ENCODE peak calls at places on chromosomes 4 and X, in four cellular contexts. E, N, K and B are unnamed samples.

GRCh38 chrX:40006025-40007017 is 91.4 kb downstream of the BCOR start:
- DNase-seq in K (no peak), N (no peak), E (no peak), B (peak)

GRCh38 chr4:145154573-145154972 is 25.8 kb downstream of the OTUD4 start:
- DNase-seq in K (no peak), E (peak), N (peak), B (no peak)

GRCh38 chr4:2281575-2282343 is 19.9 kb upstream of the MXD4 start:
- DNase-seq in K (peak), E (no peak), N (no peak), B (peak)

GRCh38 chrX:9378980-9379696 is 85.7 kb upstream of the TBL1X start:
- DNase-seq in N (peak), E (no peak), K (no peak), B (no peak)

GRCh38 chr4:8315343-8316250 is 46.0 kb downstream of the HTRA3 start:
- DNase-seq in N (peak), K (no peak), E (peak), B (peak)

GRCh38 chr4:44157611-44158277 is 290.9 kb downstream of the KCTD8 start:
- DNase-seq in N (peak), E (no peak), K (no peak), B (no peak)

GRCh38 chr4:140061194-140061593 is 92.8 kb downstream of the MAML3 start:
- DNase-seq in N (peak), K (no peak), E (peak), B (no peak)

GRCh38 chr4:186622788-186623464 is 67.6 kb upstream of the MTNR1A start:
- DNase-seq in K (no peak), N (peak), E (peak), B (no peak)

GRCh38 chrX:53186363-53186762 is 38.6 kb downstream of the KDM5C start:
- DNase-seq in E (peak), K (no peak), N (peak), B (no peak)

GRCh38 chr4:1770245-1770644 is 22.8 kb upstream of the FGFR3 start:
- DNase-seq in N (no peak), K (no peak), E (no peak), B (no peak)

GRCh38 chr4:2304877-2305561 is 43.1 kb upstream of the MXD4 start:
- DNase-seq in N (no peak), E (no peak), K (no peak), B (no peak)

GRCh38 chr4:27836505-27836904 is 975.9 kb downstream of the STIM2 start:
- DNase-seq in E (peak), K (no peak), N (peak), B (no peak)

GRCh38 chr4:48654015-48654664 is 125.9 kb downstream of the FRYL start:
- DNase-seq in N (peak), K (no peak), E (peak), B (no peak)

GRCh38 chr4:3628868-3629175 is 96.6 kb upstream of the LRPAP1 start:
- DNase-seq in K (no peak), N (no peak), E (no peak), B (peak)

GRCh38 chr4:165991325-165992180 is 118.5 kb downstream of the TLL1 start:
- DNase-seq in K (no peak), N (no peak), E (no peak), B (no peak)

GRCh38 chrX:134670241-134670811 is 12.1 kb upstream of the PLAC1 start:
- DNase-seq in N (peak), E (peak), K (no peak), B (peak)

GRCh38 chrX:53287493-53288138 is 6.2 kb upstream of the IQSEC2 start:
- DNase-seq in E (peak), N (peak), K (no peak), B (peak)

GRCh38 chr4:110061101-110061500 is 137.3 kb downstream of the ELOVL6 start:
- DNase-seq in N (no peak), E (no peak), K (no peak), B (no peak)

GRCh38 chr4:110055014-110055768 is 142.5 kb downstream of the EGF start:
- DNase-seq in K (no peak), N (peak), E (peak), B (no peak)

GRCh38 chr4:110058677-110059076 is 139.7 kb downstream of the ELOVL6 start:
- DNase-seq in E (no peak), K (no peak), N (no peak), B (no peak)

GRCh38 chr4:110062166-110062565 is 136.2 kb downstream of the ELOVL6 start:
- DNase-seq in E (no peak), N (no peak), K (no peak), B (no peak)

GRCh38 chr4:110059556-110060191 is 138.7 kb downstream of the ELOVL6 start:
- DNase-seq in E (no peak), K (no peak), N (peak), B (no peak)
- H3K27ac ChIP-seq in E (no peak), K (no peak), N (no peak), B (no peak)

DNA sequence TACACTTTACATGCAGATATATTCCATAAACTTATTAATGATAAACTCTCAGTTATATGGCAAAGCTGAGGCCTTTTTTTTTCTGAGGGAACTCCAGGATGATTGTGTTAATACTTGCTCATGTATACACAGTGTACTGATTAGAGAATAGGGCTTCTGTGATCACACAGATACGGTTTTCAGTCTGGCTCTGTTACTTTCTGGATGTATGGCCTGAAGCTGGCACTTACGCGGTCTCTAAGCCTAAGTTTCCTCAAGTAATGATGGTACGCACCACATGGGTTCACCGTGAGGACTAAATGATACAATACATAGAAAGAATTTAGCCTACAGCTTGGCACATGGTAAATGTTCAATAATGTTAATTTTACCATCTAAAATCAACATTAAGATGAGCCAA is 73.8 kb downstream of the SEC24D start:
- DNase-seq in N (no peak), E (no peak), K (no peak), B (no peak)
- H3K4me3 ChIP-seq in N (no peak), E (no peak), K (no peak), B (no peak)

GRCh38 chr4:128810331-128810870 is 901 bp downstream of the JADE1 start:
- DNase-seq in E (no peak), K (peak), N (peak), B (no peak)

GRCh38 chr4:128812360-128812958 is 3.0 kb downstream of the JADE1 start:
- DNase-seq in K (no peak), E (peak), N (peak), B (peak)

GRCh38 chr4:128810871-128811570 is 1.5 kb downstream of the JADE1 start:
- DNase-seq in K (peak), N (peak), E (peak), B (peak)

GRCh38 chr4:128809477-128810330 is at the start of gene JADE1:
- DNase-seq in N (peak), E (peak), K (peak), B (peak)

GRCh38 chr4:128811571-128812359 is 2.3 kb downstream of the JADE1 start:
- DNase-seq in E (peak), K (peak), N (peak), B (peak)
- TF ChIP-seq CTCF in E (no peak), K (no peak), N (no peak), B (no peak)

GRCh38 chr4:173057442-173057841 is 111.2 kb upstream of the GALNT7 start:
- DNase-seq in N (peak), K (no peak), E (no peak), B (no peak)
- H3K27ac ChIP-seq in N (no peak), K (no peak), E (no peak), B (no peak)

GRCh38 chr4:153205028-153205648 is 895 bp downstream of the TRIM2 start:
- DNase-seq in N (no peak), E (no peak), K (no peak), B (peak)

GRCh38 chr4:153204247-153205027 is at the start of gene TRIM2:
- DNase-seq in N (peak), K (no peak), E (peak), B (peak)

GRCh38 chr4:153207027-153207426 is 2.8 kb downstream of the TRIM2 start:
- DNase-seq in K (no peak), N (no peak), E (no peak), B (no peak)

GRCh38 chr4:153206534-153206933 is 2.3 kb downstream of the TRIM2 start:
- DNase-seq in K (no peak), N (no peak), E (no peak), B (no peak)

DNA sequence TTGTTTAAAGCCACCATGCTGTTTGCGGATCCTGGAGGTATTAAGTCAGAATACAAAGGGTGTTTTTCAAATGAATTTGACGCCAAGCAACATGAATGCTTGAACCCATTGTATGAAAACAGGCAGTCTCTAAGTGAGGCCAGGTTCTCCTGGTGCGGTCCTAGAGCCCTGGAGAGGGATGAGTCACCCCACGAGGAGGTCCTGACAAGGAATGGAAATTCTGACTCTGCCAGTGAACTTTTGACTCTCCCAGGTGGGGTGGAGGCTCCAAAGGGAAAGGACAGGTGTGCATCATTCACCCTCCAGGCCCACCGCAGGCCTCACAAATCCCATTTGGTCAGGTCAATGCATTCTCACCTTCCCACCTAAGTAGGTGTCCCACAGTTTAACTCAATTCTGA is 1.5 kb downstream of the TRIM2 start:
- DNase-seq in E (peak), K (no peak), N (no peak), B (peak)
- H3K4me3 ChIP-seq in E (peak), K (no peak), N (no peak), B (peak)

DNA sequence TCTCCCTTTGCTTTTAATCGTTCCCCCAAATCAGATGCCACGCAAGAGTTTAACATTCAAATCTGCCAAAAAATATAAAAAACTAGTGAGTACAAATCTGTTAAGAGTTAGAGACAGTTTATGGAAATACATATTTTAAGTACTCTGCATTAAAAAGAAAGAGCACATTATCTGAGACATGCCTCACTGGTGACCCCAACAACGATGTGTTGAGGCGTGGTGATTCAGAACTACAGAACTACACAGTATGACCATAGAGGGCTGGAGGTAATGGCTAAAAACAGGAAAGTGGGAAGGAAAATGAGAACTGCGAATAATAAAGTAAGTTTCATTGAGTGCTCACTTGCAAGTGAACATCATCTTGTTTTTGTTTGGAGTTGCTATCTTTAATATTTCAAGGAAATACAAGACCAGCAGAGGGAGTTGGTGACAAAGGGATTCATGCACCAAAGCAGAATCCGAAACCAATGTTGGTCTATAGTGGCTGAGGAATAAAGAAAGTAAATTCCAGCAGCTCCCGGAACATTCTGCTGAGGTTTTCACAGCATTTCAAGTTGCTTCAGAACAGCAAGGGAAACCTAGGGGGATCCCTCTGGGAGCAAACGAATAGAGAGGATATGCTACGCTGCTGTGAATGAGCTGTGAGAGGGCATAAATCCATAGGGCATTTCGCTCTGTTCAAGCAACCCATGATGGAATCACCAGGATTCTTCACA is 92.2 kb downstream of the DCHS2 start:
- DNase-seq in E (peak), K (no peak), N (peak), B (no peak)
- TF ChIP-seq CTCF in E (peak), K (peak), N (no peak), B (peak)

DNA sequence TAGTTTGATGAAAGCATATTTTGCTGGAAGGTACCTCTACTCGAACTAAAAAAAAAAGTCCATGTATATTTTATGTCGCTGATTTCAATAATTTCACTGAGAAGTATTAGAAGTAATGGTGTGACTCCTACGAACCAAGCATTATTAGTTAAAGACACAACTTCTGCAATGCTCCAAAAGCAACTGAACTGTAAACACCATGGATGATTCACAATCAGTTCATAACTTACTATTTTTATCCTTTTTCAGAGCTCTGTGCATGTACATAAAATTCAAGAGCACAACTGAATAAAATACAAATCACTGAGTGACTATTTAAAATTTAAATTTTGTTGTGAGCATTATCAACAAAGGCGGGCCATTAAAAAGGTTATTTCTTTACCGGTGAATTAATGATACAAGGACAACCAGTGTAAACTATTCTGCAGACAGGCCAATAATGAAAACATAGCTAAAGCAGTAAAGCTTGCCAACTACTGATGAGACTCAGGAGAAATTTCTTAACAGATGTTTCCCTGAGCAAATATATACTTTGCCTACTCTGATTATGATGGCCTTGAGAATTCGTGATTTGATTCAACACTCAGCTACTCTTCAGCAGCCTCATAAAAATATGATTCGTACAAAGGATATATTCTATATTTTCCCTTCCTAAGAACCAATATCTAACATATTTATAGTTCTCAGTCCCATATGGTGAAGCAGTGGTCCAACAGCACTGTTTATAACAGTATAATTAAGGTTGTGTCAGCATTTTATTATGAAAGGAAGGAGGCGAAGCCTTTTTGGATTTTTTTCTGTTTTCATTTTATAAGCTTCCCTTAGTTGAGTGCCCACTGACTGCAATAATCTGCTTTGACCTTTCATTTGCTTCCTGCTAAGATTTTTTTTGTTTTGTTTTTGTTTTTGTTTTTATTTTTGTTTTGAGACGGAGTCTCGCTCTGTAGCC is 62.8 kb upstream of the NEIL3 start:
- DNase-seq in E (no peak), K (no peak), N (peak), B (no peak)
- H3K27ac ChIP-seq in E (no peak), K (no peak), N (peak), B (no peak)

GRCh38 chr4:35399912-35400311 is 844.4 kb downstream of the ARAP2 start:
- DNase-seq in E (no peak), N (no peak), K (no peak), B (no peak)
- H3K4me3 ChIP-seq in E (no peak), N (no peak), K (no peak), B (no peak)

DNA sequence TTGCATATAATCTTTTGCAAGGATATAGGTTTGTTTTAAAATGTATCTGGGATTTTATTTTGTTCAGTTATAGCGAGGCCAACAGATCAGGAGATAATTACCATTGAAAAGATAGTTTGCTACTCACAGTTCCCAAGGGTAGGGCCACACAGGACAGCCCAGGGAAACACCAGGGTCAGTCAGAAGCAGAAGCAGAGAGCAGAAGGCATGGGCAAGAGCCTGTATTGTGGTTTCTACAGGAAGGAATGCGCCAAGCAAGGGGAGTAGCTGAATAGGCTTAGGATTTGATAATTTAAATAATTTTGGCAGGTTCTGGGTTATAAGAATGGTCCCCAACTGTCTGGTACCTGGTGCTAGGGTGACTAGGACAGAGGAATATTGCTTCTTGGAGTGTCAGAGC is 61.6 kb downstream of the SYNPO2 start:
- DNase-seq in K (no peak), N (no peak), E (no peak), B (no peak)
- TF ChIP-seq CTCF in K (no peak), N (no peak), E (no peak), B (no peak)

GRCh38 chrX:101091817-101092216 is 6.2 kb upstream of the CENPI start:
- DNase-seq in E (no peak), N (no peak), K (no peak), B (no peak)

GRCh38 chrX:101097546-101098453 is at the start of gene CENPI:
- DNase-seq in N (peak), E (peak), K (peak), B (peak)
- H3K27ac ChIP-seq in N (peak), E (peak), K (peak), B (peak)